ENCODE peak calls at places on chromosomes 12 and 14, in nine cellular contexts. One of them, this sample, is unnamed.

GRCh38 chr12:111656016-111656415 is 29.7 kb downstream of the BRAP start:
- DNase-seq in stimulated activated CD4-positive, alpha-beta T cell treated with anti-CD3 and anti-CD28 coated beads, Interleukin-1b, Interleukin-23, amount 100 ng/mL, for 24 hours: no peak
- DNase-seq in activated CD4-positive, alpha-beta T cell treated with anti-CD3 and anti-CD28 coated beads, Interleukin-2, amount 10 ng/mL, durations not matched to agents 7 days and 5 days: no peak
- DNase-seq in uterus: no peak
- DNase-seq in T-helper 17 cell: no peak
- DNase-seq in K562: no peak
- DNase-seq in posterior cingulate gyrus: no peak
- DNase-seq in amygdala: no peak
- DNase-seq in KG1: no peak
- DNase-seq in this sample: no peak

GRCh38 chr14:104749111-104749649 is 3.8 kb upstream of the SIVA1 start:
- DNase-seq in stimulated activated CD4-positive, alpha-beta T cell treated with anti-CD3 and anti-CD28 coated beads, Interleukin-1b, Interleukin-23, amount 100 ng/mL, for 24 hours: no peak
- DNase-seq in activated CD4-positive, alpha-beta T cell treated with anti-CD3 and anti-CD28 coated beads, Interleukin-2, amount 10 ng/mL, durations not matched to agents 7 days and 5 days: no peak
- DNase-seq in uterus: no peak
- DNase-seq in T-helper 17 cell: no peak
- DNase-seq in K562: no peak
- DNase-seq in posterior cingulate gyrus: peak
- DNase-seq in amygdala: peak
- DNase-seq in KG1: no peak
- DNase-seq in this sample: no peak

GRCh38 chr12:2288001-2288400 is 235.2 kb downstream of the CACNA1C start:
- DNase-seq in stimulated activated CD4-positive, alpha-beta T cell treated with anti-CD3 and anti-CD28 coated beads, Interleukin-1b, Interleukin-23, amount 100 ng/mL, for 24 hours: no peak
- DNase-seq in activated CD4-positive, alpha-beta T cell treated with anti-CD3 and anti-CD28 coated beads, Interleukin-2, amount 10 ng/mL, durations not matched to agents 7 days and 5 days: no peak
- DNase-seq in uterus: no peak
- DNase-seq in T-helper 17 cell: no peak
- DNase-seq in K562: no peak
- DNase-seq in posterior cingulate gyrus: no peak
- DNase-seq in amygdala: no peak
- DNase-seq in KG1: no peak
- DNase-seq in this sample: no peak

GRCh38 chr14:75433631-75434556 is 6.1 kb downstream of the JDP2 start:
- DNase-seq in stimulated activated CD4-positive, alpha-beta T cell treated with anti-CD3 and anti-CD28 coated beads, Interleukin-1b, Interleukin-23, amount 100 ng/mL, for 24 hours: no peak
- DNase-seq in activated CD4-positive, alpha-beta T cell treated with anti-CD3 and anti-CD28 coated beads, Interleukin-2, amount 10 ng/mL, durations not matched to agents 7 days and 5 days: no peak
- DNase-seq in uterus: no peak
- DNase-seq in T-helper 17 cell: no peak
- DNase-seq in K562: no peak
- DNase-seq in posterior cingulate gyrus: no peak
- DNase-seq in amygdala: no peak
- DNase-seq in KG1: no peak
- DNase-seq in this sample: no peak

GRCh38 chr12:82760423-82760822 is 73.7 kb downstream of the TMTC2 start:
- DNase-seq in stimulated activated CD4-positive, alpha-beta T cell treated with anti-CD3 and anti-CD28 coated beads, Interleukin-1b, Interleukin-23, amount 100 ng/mL, for 24 hours: no peak
- DNase-seq in activated CD4-positive, alpha-beta T cell treated with anti-CD3 and anti-CD28 coated beads, Interleukin-2, amount 10 ng/mL, durations not matched to agents 7 days and 5 days: no peak
- DNase-seq in uterus: no peak
- DNase-seq in T-helper 17 cell: no peak
- DNase-seq in K562: no peak
- DNase-seq in posterior cingulate gyrus: no peak
- DNase-seq in amygdala: no peak
- DNase-seq in KG1: no peak
- DNase-seq in this sample: no peak

GRCh38 chr14:68379510-68380303 is 413.2 kb downstream of the ZFP36L1 start:
- DNase-seq in stimulated activated CD4-positive, alpha-beta T cell treated with anti-CD3 and anti-CD28 coated beads, Interleukin-1b, Interleukin-23, amount 100 ng/mL, for 24 hours: no peak
- DNase-seq in activated CD4-positive, alpha-beta T cell treated with anti-CD3 and anti-CD28 coated beads, Interleukin-2, amount 10 ng/mL, durations not matched to agents 7 days and 5 days: peak
- DNase-seq in uterus: no peak
- DNase-seq in T-helper 17 cell: no peak
- DNase-seq in K562: no peak
- DNase-seq in posterior cingulate gyrus: no peak
- DNase-seq in amygdala: no peak
- DNase-seq in KG1: no peak
- DNase-seq in this sample: no peak

GRCh38 chr14:103141117-103141796 is 18.0 kb downstream of the TNFAIP2 start:
- DNase-seq in stimulated activated CD4-positive, alpha-beta T cell treated with anti-CD3 and anti-CD28 coated beads, Interleukin-1b, Interleukin-23, amount 100 ng/mL, for 24 hours: no peak
- DNase-seq in activated CD4-positive, alpha-beta T cell treated with anti-CD3 and anti-CD28 coated beads, Interleukin-2, amount 10 ng/mL, durations not matched to agents 7 days and 5 days: peak
- DNase-seq in uterus: no peak
- DNase-seq in T-helper 17 cell: no peak
- DNase-seq in K562: peak
- DNase-seq in posterior cingulate gyrus: no peak
- DNase-seq in amygdala: no peak
- DNase-seq in KG1: peak
- DNase-seq in this sample: peak

GRCh38 chr14:20618328-20618749 is 23.2 kb downstream of the OR6S1 start:
- DNase-seq in stimulated activated CD4-positive, alpha-beta T cell treated with anti-CD3 and anti-CD28 coated beads, Interleukin-1b, Interleukin-23, amount 100 ng/mL, for 24 hours: no peak
- DNase-seq in activated CD4-positive, alpha-beta T cell treated with anti-CD3 and anti-CD28 coated beads, Interleukin-2, amount 10 ng/mL, durations not matched to agents 7 days and 5 days: no peak
- DNase-seq in uterus: no peak
- DNase-seq in T-helper 17 cell: no peak
- DNase-seq in K562: peak
- DNase-seq in posterior cingulate gyrus: no peak
- DNase-seq in amygdala: no peak
- DNase-seq in KG1: no peak
- DNase-seq in this sample: peak

GRCh38 chr14:47935332-47935731 is 259.9 kb upstream of the MDGA2 start:
- DNase-seq in stimulated activated CD4-positive, alpha-beta T cell treated with anti-CD3 and anti-CD28 coated beads, Interleukin-1b, Interleukin-23, amount 100 ng/mL, for 24 hours: no peak
- DNase-seq in activated CD4-positive, alpha-beta T cell treated with anti-CD3 and anti-CD28 coated beads, Interleukin-2, amount 10 ng/mL, durations not matched to agents 7 days and 5 days: no peak
- DNase-seq in uterus: no peak
- DNase-seq in T-helper 17 cell: no peak
- DNase-seq in K562: no peak
- DNase-seq in posterior cingulate gyrus: no peak
- DNase-seq in amygdala: no peak
- DNase-seq in KG1: no peak
- DNase-seq in this sample: no peak

GRCh38 chr14:90630407-90630806 is 185.8 kb downstream of the TTC7B start:
- DNase-seq in stimulated activated CD4-positive, alpha-beta T cell treated with anti-CD3 and anti-CD28 coated beads, Interleukin-1b, Interleukin-23, amount 100 ng/mL, for 24 hours: no peak
- DNase-seq in activated CD4-positive, alpha-beta T cell treated with anti-CD3 and anti-CD28 coated beads, Interleukin-2, amount 10 ng/mL, durations not matched to agents 7 days and 5 days: no peak
- DNase-seq in uterus: no peak
- DNase-seq in T-helper 17 cell: no peak
- DNase-seq in K562: no peak
- DNase-seq in posterior cingulate gyrus: no peak
- DNase-seq in amygdala: no peak
- DNase-seq in KG1: no peak
- DNase-seq in this sample: no peak

GRCh38 chr12:72493390-72493789 is 221.2 kb downstream of the TRHDE start:
- DNase-seq in stimulated activated CD4-positive, alpha-beta T cell treated with anti-CD3 and anti-CD28 coated beads, Interleukin-1b, Interleukin-23, amount 100 ng/mL, for 24 hours: no peak
- DNase-seq in activated CD4-positive, alpha-beta T cell treated with anti-CD3 and anti-CD28 coated beads, Interleukin-2, amount 10 ng/mL, durations not matched to agents 7 days and 5 days: no peak
- DNase-seq in uterus: no peak
- DNase-seq in T-helper 17 cell: no peak
- DNase-seq in K562: no peak
- DNase-seq in posterior cingulate gyrus: no peak
- DNase-seq in amygdala: no peak
- DNase-seq in KG1: no peak
- DNase-seq in this sample: peak

GRCh38 chr12:3032161-3032560 is 45.0 kb upstream of the TSPAN9 start:
- DNase-seq in stimulated activated CD4-positive, alpha-beta T cell treated with anti-CD3 and anti-CD28 coated beads, Interleukin-1b, Interleukin-23, amount 100 ng/mL, for 24 hours: no peak
- DNase-seq in activated CD4-positive, alpha-beta T cell treated with anti-CD3 and anti-CD28 coated beads, Interleukin-2, amount 10 ng/mL, durations not matched to agents 7 days and 5 days: no peak
- DNase-seq in uterus: no peak
- DNase-seq in T-helper 17 cell: no peak
- DNase-seq in K562: no peak
- DNase-seq in posterior cingulate gyrus: no peak
- DNase-seq in amygdala: no peak
- DNase-seq in KG1: no peak
- DNase-seq in this sample: no peak

GRCh38 chr14:102390064-102390463 is 27.3 kb downstream of the TECPR2 start:
- DNase-seq in stimulated activated CD4-positive, alpha-beta T cell treated with anti-CD3 and anti-CD28 coated beads, Interleukin-1b, Interleukin-23, amount 100 ng/mL, for 24 hours: no peak
- DNase-seq in activated CD4-positive, alpha-beta T cell treated with anti-CD3 and anti-CD28 coated beads, Interleukin-2, amount 10 ng/mL, durations not matched to agents 7 days and 5 days: no peak
- DNase-seq in uterus: no peak
- DNase-seq in T-helper 17 cell: no peak
- DNase-seq in K562: no peak
- DNase-seq in posterior cingulate gyrus: no peak
- DNase-seq in amygdala: no peak
- DNase-seq in KG1: no peak
- DNase-seq in this sample: no peak

GRCh38 chr14:99127651-99128167 is 144.3 kb downstream of the BCL11B start:
- DNase-seq in stimulated activated CD4-positive, alpha-beta T cell treated with anti-CD3 and anti-CD28 coated beads, Interleukin-1b, Interleukin-23, amount 100 ng/mL, for 24 hours: no peak
- DNase-seq in activated CD4-positive, alpha-beta T cell treated with anti-CD3 and anti-CD28 coated beads, Interleukin-2, amount 10 ng/mL, durations not matched to agents 7 days and 5 days: no peak
- DNase-seq in uterus: no peak
- DNase-seq in T-helper 17 cell: no peak
- DNase-seq in K562: no peak
- DNase-seq in posterior cingulate gyrus: no peak
- DNase-seq in amygdala: no peak
- DNase-seq in KG1: no peak
- DNase-seq in this sample: no peak

GRCh38 chr12:97921957-97922722 is 459.5 kb downstream of the RMST start:
- DNase-seq in stimulated activated CD4-positive, alpha-beta T cell treated with anti-CD3 and anti-CD28 coated beads, Interleukin-1b, Interleukin-23, amount 100 ng/mL, for 24 hours: no peak
- DNase-seq in activated CD4-positive, alpha-beta T cell treated with anti-CD3 and anti-CD28 coated beads, Interleukin-2, amount 10 ng/mL, durations not matched to agents 7 days and 5 days: no peak
- DNase-seq in uterus: peak
- DNase-seq in T-helper 17 cell: no peak
- DNase-seq in K562: no peak
- DNase-seq in posterior cingulate gyrus: no peak
- DNase-seq in amygdala: no peak
- DNase-seq in KG1: no peak
- DNase-seq in this sample: no peak

GRCh38 chr12:49636979-49637378 is 13.6 kb downstream of the PRPF40B start:
- DNase-seq in stimulated activated CD4-positive, alpha-beta T cell treated with anti-CD3 and anti-CD28 coated beads, Interleukin-1b, Interleukin-23, amount 100 ng/mL, for 24 hours: no peak
- DNase-seq in activated CD4-positive, alpha-beta T cell treated with anti-CD3 and anti-CD28 coated beads, Interleukin-2, amount 10 ng/mL, durations not matched to agents 7 days and 5 days: peak
- DNase-seq in uterus: peak
- DNase-seq in T-helper 17 cell: no peak
- DNase-seq in K562: peak
- DNase-seq in posterior cingulate gyrus: peak
- DNase-seq in amygdala: peak
- DNase-seq in KG1: peak
- DNase-seq in this sample: peak

GRCh38 chr12:125330645-125331341 is 265.6 kb downstream of the AACS start:
- DNase-seq in stimulated activated CD4-positive, alpha-beta T cell treated with anti-CD3 and anti-CD28 coated beads, Interleukin-1b, Interleukin-23, amount 100 ng/mL, for 24 hours: peak
- DNase-seq in activated CD4-positive, alpha-beta T cell treated with anti-CD3 and anti-CD28 coated beads, Interleukin-2, amount 10 ng/mL, durations not matched to agents 7 days and 5 days: peak
- DNase-seq in uterus: peak
- DNase-seq in T-helper 17 cell: peak
- DNase-seq in K562: peak
- DNase-seq in posterior cingulate gyrus: peak
- DNase-seq in amygdala: peak
- DNase-seq in KG1: no peak
- DNase-seq in this sample: peak

GRCh38 chr12:116759783-116760581 is 21.9 kb downstream of the RNFT2 start:
- DNase-seq in stimulated activated CD4-positive, alpha-beta T cell treated with anti-CD3 and anti-CD28 coated beads, Interleukin-1b, Interleukin-23, amount 100 ng/mL, for 24 hours: no peak
- DNase-seq in activated CD4-positive, alpha-beta T cell treated with anti-CD3 and anti-CD28 coated beads, Interleukin-2, amount 10 ng/mL, durations not matched to agents 7 days and 5 days: peak
- DNase-seq in uterus: no peak
- DNase-seq in T-helper 17 cell: no peak
- DNase-seq in K562: peak
- DNase-seq in posterior cingulate gyrus: no peak
- DNase-seq in amygdala: no peak
- DNase-seq in KG1: no peak
- DNase-seq in this sample: peak

GRCh38 chr12:34597548-34598351 is 575.5 kb downstream of the ALG10 start:
- DNase-seq in stimulated activated CD4-positive, alpha-beta T cell treated with anti-CD3 and anti-CD28 coated beads, Interleukin-1b, Interleukin-23, amount 100 ng/mL, for 24 hours: no peak
- DNase-seq in activated CD4-positive, alpha-beta T cell treated with anti-CD3 and anti-CD28 coated beads, Interleukin-2, amount 10 ng/mL, durations not matched to agents 7 days and 5 days: no peak
- DNase-seq in uterus: peak
- DNase-seq in T-helper 17 cell: no peak
- DNase-seq in K562: no peak
- DNase-seq in posterior cingulate gyrus: no peak
- DNase-seq in amygdala: no peak
- DNase-seq in KG1: no peak
- DNase-seq in this sample: no peak

GRCh38 chr12:3257411-3257810 is 180.2 kb downstream of the TSPAN9 start:
- DNase-seq in stimulated activated CD4-positive, alpha-beta T cell treated with anti-CD3 and anti-CD28 coated beads, Interleukin-1b, Interleukin-23, amount 100 ng/mL, for 24 hours: no peak
- DNase-seq in activated CD4-positive, alpha-beta T cell treated with anti-CD3 and anti-CD28 coated beads, Interleukin-2, amount 10 ng/mL, durations not matched to agents 7 days and 5 days: no peak
- DNase-seq in uterus: no peak
- DNase-seq in T-helper 17 cell: no peak
- DNase-seq in K562: no peak
- DNase-seq in posterior cingulate gyrus: no peak
- DNase-seq in amygdala: no peak
- DNase-seq in KG1: no peak
- DNase-seq in this sample: no peak

GRCh38 chr14:89214221-89214965 is 202.6 kb downstream of the FOXN3 start:
- DNase-seq in stimulated activated CD4-positive, alpha-beta T cell treated with anti-CD3 and anti-CD28 coated beads, Interleukin-1b, Interleukin-23, amount 100 ng/mL, for 24 hours: no peak
- DNase-seq in activated CD4-positive, alpha-beta T cell treated with anti-CD3 and anti-CD28 coated beads, Interleukin-2, amount 10 ng/mL, durations not matched to agents 7 days and 5 days: no peak
- DNase-seq in uterus: no peak
- DNase-seq in T-helper 17 cell: no peak
- DNase-seq in K562: no peak
- DNase-seq in posterior cingulate gyrus: peak
- DNase-seq in amygdala: peak
- DNase-seq in KG1: no peak
- DNase-seq in this sample: no peak

GRCh38 chr12:53443955-53444354 is 2.4 kb downstream of the PRR13 start:
- DNase-seq in stimulated activated CD4-positive, alpha-beta T cell treated with anti-CD3 and anti-CD28 coated beads, Interleukin-1b, Interleukin-23, amount 100 ng/mL, for 24 hours: no peak
- DNase-seq in activated CD4-positive, alpha-beta T cell treated with anti-CD3 and anti-CD28 coated beads, Interleukin-2, amount 10 ng/mL, durations not matched to agents 7 days and 5 days: no peak
- DNase-seq in uterus: no peak
- DNase-seq in T-helper 17 cell: no peak
- DNase-seq in K562: no peak
- DNase-seq in posterior cingulate gyrus: no peak
- DNase-seq in amygdala: no peak
- DNase-seq in KG1: no peak
- DNase-seq in this sample: no peak

GRCh38 chr14:36818794-36819384 is 157.2 kb downstream of the PAX9 start:
- DNase-seq in stimulated activated CD4-positive, alpha-beta T cell treated with anti-CD3 and anti-CD28 coated beads, Interleukin-1b, Interleukin-23, amount 100 ng/mL, for 24 hours: no peak
- DNase-seq in activated CD4-positive, alpha-beta T cell treated with anti-CD3 and anti-CD28 coated beads, Interleukin-2, amount 10 ng/mL, durations not matched to agents 7 days and 5 days: no peak
- DNase-seq in uterus: no peak
- DNase-seq in T-helper 17 cell: no peak
- DNase-seq in K562: peak
- DNase-seq in posterior cingulate gyrus: no peak
- DNase-seq in amygdala: no peak
- DNase-seq in KG1: no peak
- DNase-seq in this sample: peak

GRCh38 chr12:6954754-6955461 is 3.8 kb downstream of the PTPN6 start:
- DNase-seq in stimulated activated CD4-positive, alpha-beta T cell treated with anti-CD3 and anti-CD28 coated beads, Interleukin-1b, Interleukin-23, amount 100 ng/mL, for 24 hours: no peak
- DNase-seq in activated CD4-positive, alpha-beta T cell treated with anti-CD3 and anti-CD28 coated beads, Interleukin-2, amount 10 ng/mL, durations not matched to agents 7 days and 5 days: no peak
- DNase-seq in uterus: no peak
- DNase-seq in T-helper 17 cell: no peak
- DNase-seq in K562: no peak
- DNase-seq in posterior cingulate gyrus: no peak
- DNase-seq in amygdala: no peak
- DNase-seq in KG1: no peak
- DNase-seq in this sample: no peak

GRCh38 chr12:90023207-90023870 is 314.7 kb upstream of the ATP2B1 start:
- DNase-seq in stimulated activated CD4-positive, alpha-beta T cell treated with anti-CD3 and anti-CD28 coated beads, Interleukin-1b, Interleukin-23, amount 100 ng/mL, for 24 hours: no peak
- DNase-seq in activated CD4-positive, alpha-beta T cell treated with anti-CD3 and anti-CD28 coated beads, Interleukin-2, amount 10 ng/mL, durations not matched to agents 7 days and 5 days: no peak
- DNase-seq in uterus: no peak
- DNase-seq in T-helper 17 cell: no peak
- DNase-seq in K562: no peak
- DNase-seq in posterior cingulate gyrus: no peak
- DNase-seq in amygdala: no peak
- DNase-seq in KG1: no peak
- DNase-seq in this sample: no peak

GRCh38 chr14:28766505-28767238 is at the start of gene FOXG1:
- DNase-seq in stimulated activated CD4-positive, alpha-beta T cell treated with anti-CD3 and anti-CD28 coated beads, Interleukin-1b, Interleukin-23, amount 100 ng/mL, for 24 hours: no peak
- DNase-seq in activated CD4-positive, alpha-beta T cell treated with anti-CD3 and anti-CD28 coated beads, Interleukin-2, amount 10 ng/mL, durations not matched to agents 7 days and 5 days: no peak
- DNase-seq in uterus: no peak
- DNase-seq in T-helper 17 cell: no peak
- DNase-seq in K562: peak
- DNase-seq in posterior cingulate gyrus: peak
- DNase-seq in amygdala: peak
- DNase-seq in KG1: no peak
- DNase-seq in this sample: no peak

GRCh38 chr14:59358105-59358504 is 107.1 kb downstream of the GPR135 start:
- DNase-seq in stimulated activated CD4-positive, alpha-beta T cell treated with anti-CD3 and anti-CD28 coated beads, Interleukin-1b, Interleukin-23, amount 100 ng/mL, for 24 hours: no peak
- DNase-seq in activated CD4-positive, alpha-beta T cell treated with anti-CD3 and anti-CD28 coated beads, Interleukin-2, amount 10 ng/mL, durations not matched to agents 7 days and 5 days: no peak
- DNase-seq in uterus: no peak
- DNase-seq in T-helper 17 cell: no peak
- DNase-seq in K562: peak
- DNase-seq in posterior cingulate gyrus: no peak
- DNase-seq in amygdala: no peak
- DNase-seq in KG1: no peak
- DNase-seq in this sample: no peak

GRCh38 chr12:16258963-16259362 is 18.5 kb downstream of the SLC15A5 start:
- DNase-seq in stimulated activated CD4-positive, alpha-beta T cell treated with anti-CD3 and anti-CD28 coated beads, Interleukin-1b, Interleukin-23, amount 100 ng/mL, for 24 hours: no peak
- DNase-seq in activated CD4-positive, alpha-beta T cell treated with anti-CD3 and anti-CD28 coated beads, Interleukin-2, amount 10 ng/mL, durations not matched to agents 7 days and 5 days: no peak
- DNase-seq in uterus: no peak
- DNase-seq in T-helper 17 cell: no peak
- DNase-seq in K562: no peak
- DNase-seq in posterior cingulate gyrus: no peak
- DNase-seq in amygdala: no peak
- DNase-seq in KG1: no peak
- DNase-seq in this sample: no peak

GRCh38 chr14:64845878-64846277 is 33.8 kb downstream of the SPTB start:
- DNase-seq in stimulated activated CD4-positive, alpha-beta T cell treated with anti-CD3 and anti-CD28 coated beads, Interleukin-1b, Interleukin-23, amount 100 ng/mL, for 24 hours: no peak
- DNase-seq in activated CD4-positive, alpha-beta T cell treated with anti-CD3 and anti-CD28 coated beads, Interleukin-2, amount 10 ng/mL, durations not matched to agents 7 days and 5 days: no peak
- DNase-seq in uterus: no peak
- DNase-seq in T-helper 17 cell: no peak
- DNase-seq in K562: peak
- DNase-seq in posterior cingulate gyrus: no peak
- DNase-seq in amygdala: no peak
- DNase-seq in KG1: no peak
- DNase-seq in this sample: peak

GRCh38 chr12:128424931-128425431 is 158.0 kb downstream of the TMEM132C start:
- DNase-seq in stimulated activated CD4-positive, alpha-beta T cell treated with anti-CD3 and anti-CD28 coated beads, Interleukin-1b, Interleukin-23, amount 100 ng/mL, for 24 hours: no peak
- DNase-seq in activated CD4-positive, alpha-beta T cell treated with anti-CD3 and anti-CD28 coated beads, Interleukin-2, amount 10 ng/mL, durations not matched to agents 7 days and 5 days: no peak
- DNase-seq in uterus: no peak
- DNase-seq in T-helper 17 cell: no peak
- DNase-seq in K562: no peak
- DNase-seq in posterior cingulate gyrus: no peak
- DNase-seq in amygdala: no peak
- DNase-seq in KG1: no peak
- DNase-seq in this sample: no peak

GRCh38 chr12:95225645-95226212 is 8.1 kb downstream of the VEZT start:
- DNase-seq in stimulated activated CD4-positive, alpha-beta T cell treated with anti-CD3 and anti-CD28 coated beads, Interleukin-1b, Interleukin-23, amount 100 ng/mL, for 24 hours: no peak
- DNase-seq in activated CD4-positive, alpha-beta T cell treated with anti-CD3 and anti-CD28 coated beads, Interleukin-2, amount 10 ng/mL, durations not matched to agents 7 days and 5 days: no peak
- DNase-seq in uterus: no peak
- DNase-seq in T-helper 17 cell: no peak
- DNase-seq in K562: no peak
- DNase-seq in posterior cingulate gyrus: no peak
- DNase-seq in amygdala: no peak
- DNase-seq in KG1: no peak
- DNase-seq in this sample: no peak